ENCODE peak calls at places on chromosomes 13 and 19, in ten cellular contexts. V is right lobe of liver; W is heart right ventricle; D is AG04450; T is CD8-positive, alpha-beta T cell; E is MM.1S; M is dorsolateral prefrontal cortex; G is astrocyte; H is neural progenitor cell; J is left ventricle myocardium inferior. O is an unnamed sample. For H3K27me3, the result is how much of the 10 kb centered on the place peaks cover.

GRCh38 chr19:23474761-23475160 is 79.5 kb upstream of the ZNF91 start:
- DNase-seq in E (no peak), G (no peak), D (no peak), J (no peak), V (no peak), W (no peak), H (no peak), M (no peak), T (no peak), O (no peak)

GRCh38 chr13:46684287-46685001 is 112.5 kb downstream of the ESD start:
- DNase-seq in D (no peak), E (no peak), J (no peak), M (no peak), H (peak), T (no peak), G (no peak), W (no peak), V (no peak), O (no peak)

GRCh38 chr19:1907563-1908363 is 2.6 kb downstream of the ADAT3 start:
- DNase-seq in V (no peak), W (no peak), D (no peak), H (no peak), M (no peak), G (no peak), T (no peak), E (no peak), J (no peak), O (no peak)

GRCh38 chr19:6020972-6021805 is 43.2 kb upstream of the RANBP3 start:
- DNase-seq in G (no peak), V (no peak), D (no peak), E (no peak), M (no peak), H (no peak), J (no peak), T (no peak), W (no peak), O (no peak)

GRCh38 chr13:49597043-49597669 is 11.8 kb upstream of the RCBTB1 start:
- DNase-seq in E (no peak), J (no peak), W (no peak), H (no peak), T (no peak), M (no peak), D (no peak), G (no peak), V (no peak), O (no peak)

GRCh38 chr19:38190061-38190460 is 34.0 kb downstream of the DPF1 start:
- DNase-seq in G (no peak), E (no peak), W (no peak), T (no peak), D (no peak), J (no peak), V (no peak), M (no peak), H (no peak), O (no peak)

GRCh38 chr19:39444598-39445257 is 654 bp upstream of the SUPT5H start:
- DNase-seq in H (no peak), V (no peak), D (no peak), T (no peak), M (no peak), W (no peak), G (peak), E (peak), J (no peak), O (no peak)

GRCh38 chr19:46759817-46760333 is 13.6 kb upstream of the STRN4 start:
- DNase-seq in W (no peak), H (no peak), T (no peak), M (no peak), V (no peak), D (peak), J (no peak), E (no peak), G (peak), O (no peak)

GRCh38 chr13:39385154-39385553 is 217.8 kb downstream of the LHFPL6 start:
- DNase-seq in E (no peak), W (no peak), M (no peak), J (no peak), T (no peak), G (peak), V (no peak), H (no peak), D (no peak), O (no peak)

GRCh38 chr13:39105110-39105509 is 66.9 kb downstream of the NHLRC3 start:
- DNase-seq in M (no peak), T (no peak), H (no peak), G (no peak), D (no peak), V (no peak), J (no peak), W (no peak), E (peak), O (no peak)

GRCh38 chr13:109818891-109819290 is 32.5 kb upstream of the IRS2 start:
- DNase-seq in H (no peak), D (no peak), G (peak), V (no peak), E (no peak), W (no peak), M (no peak), T (no peak), J (no peak), O (no peak)

GRCh38 chr19:47378246-47378645 is 29.1 kb downstream of the DHX34 start:
- DNase-seq in V (no peak), G (no peak), M (no peak), D (no peak), J (no peak), H (no peak), W (no peak), E (no peak), T (no peak), O (no peak)

GRCh38 chr19:8336072-8336569 is 6.9 kb downstream of the KANK3 start:
- DNase-seq in J (no peak), M (no peak), G (no peak), T (no peak), W (no peak), V (no peak), D (no peak), H (peak), E (no peak), O (no peak)

GRCh38 chr19:9406798-9407352 is 28.5 kb downstream of the ZNF266 start:
- DNase-seq in W (peak), T (peak), V (peak), E (no peak), H (no peak), D (peak), G (peak), M (peak), J (peak), O (peak)

GRCh38 chr13:29613101-29613500 is 17.6 kb upstream of the SLC7A1 start:
- DNase-seq in D (no peak), E (no peak), G (no peak), W (no peak), M (no peak), J (no peak), H (no peak), V (no peak), T (no peak), O (no peak)

GRCh38 chr19:29404951-29405727 is 120.7 kb upstream of the VSTM2B start:
- DNase-seq in G (no peak), V (no peak), E (no peak), H (peak), W (no peak), D (no peak), T (no peak), M (peak), J (no peak), O (no peak)

GRCh38 chr13:111153977-111154332 is 38.8 kb downstream of the ARHGEF7 start:
- DNase-seq in G (no peak), M (no peak), E (peak), V (peak), T (peak), W (no peak), H (no peak), D (no peak), J (peak), O (no peak)

GRCh38 chr13:34467450-34468083 is 474.5 kb upstream of the NBEA start:
- DNase-seq in T (no peak), V (no peak), E (no peak), D (no peak), G (no peak), W (no peak), J (no peak), H (no peak), M (no peak), O (no peak)

GRCh38 chr19:14061081-14061749 is 661 bp downstream of the PALM3 start:
- DNase-seq in M (no peak), E (no peak), T (no peak), V (peak), H (no peak), J (no peak), D (no peak), W (no peak), G (peak), O (no peak)

GRCh38 chr13:37616131-37616530 is 17.6 kb upstream of the POSTN start:
- DNase-seq in G (peak), E (no peak), T (no peak), D (no peak), W (no peak), M (no peak), H (no peak), V (no peak), J (no peak), O (no peak)

GRCh38 chr19:4342421-4343055 is 824 bp upstream of the MPND start:
- DNase-seq in J (peak), H (peak), V (peak), M (peak), E (peak), G (peak), D (peak), T (peak), W (peak), O (peak)

GRCh38 chr13:80824231-80824630 is 483.3 kb upstream of the SPRY2 start:
- DNase-seq in T (no peak), E (no peak), G (peak), D (no peak), V (no peak), J (no peak), H (no peak), M (no peak), W (peak), O (no peak)

GRCh38 chr13:25756916-25757315 is 294.9 kb downstream of the SHISA2 start:
- DNase-seq in H (peak), T (no peak), V (no peak), G (no peak), W (no peak), J (no peak), E (no peak), M (no peak), D (no peak), O (no peak)

GRCh38 chr13:41122838-41123237 is 9.8 kb downstream of the KBTBD6 start:
- DNase-seq in T (no peak), H (no peak), D (no peak), J (no peak), E (no peak), G (no peak), W (no peak), V (no peak), M (no peak), O (no peak)

GRCh38 chr13:97142452-97142851 is 79.7 kb upstream of the MBNL2 start:
- DNase-seq in E (no peak), H (no peak), J (peak), W (peak), G (no peak), V (peak), T (no peak), M (no peak), D (no peak), O (no peak)

GRCh38 chr13:73388586-73388985 is 329.8 kb downstream of the KLF5 start:
- DNase-seq in E (no peak), D (no peak), W (no peak), G (no peak), V (no peak), J (no peak), M (no peak), T (no peak), H (no peak), O (no peak)

GRCh38 chr19:5075603-5076002 is 106.7 kb downstream of the KDM4B start:
- DNase-seq in J (no peak), H (no peak), V (no peak), G (no peak), D (no peak), W (no peak), E (no peak), T (peak), M (no peak), O (no peak)

GRCh38 chr13:50512602-50513527 is 330.6 kb downstream of the DLEU7 start:
- DNase-seq in V (peak), E (peak), H (peak), M (peak), W (peak), D (no peak), J (peak), T (peak), G (peak), O (no peak)

GRCh38 chr19:13621413-13621812 is 115.1 kb upstream of the CACNA1A start:
- DNase-seq in T (no peak), M (no peak), E (no peak), W (no peak), J (no peak), G (peak), V (no peak), H (no peak), D (peak), O (peak)

GRCh38 chr13:41263261-41263971 is at the start of gene MTRF1:
- DNase-seq in D (peak), V (peak), H (peak), G (peak), J (peak), E (peak), M (peak), W (peak), T (peak), O (peak)

GRCh38 chr19:10815969-10816635 is 19.9 kb downstream of the TMED1 start:
- DNase-seq in T (no peak), D (no peak), M (no peak), H (no peak), E (no peak), W (no peak), J (no peak), V (no peak), G (no peak), O (no peak)

GRCh38 chr19:5436101-5436947 is 18.9 kb upstream of the ZNRF4 start:
- DNase-seq in M (peak), H (peak), W (no peak), J (no peak), V (no peak), T (no peak), G (peak), E (no peak), D (peak), O (no peak)

GRCh38 chr13:112254900-112255299 is 121.3 kb upstream of the SPACA7 start:
- DNase-seq in H (no peak), D (no peak), W (no peak), E (no peak), T (no peak), J (no peak), V (no peak), G (no peak), M (no peak), O (no peak)

GRCh38 chr19:31825134-31826094 is 476.2 kb upstream of the TSHZ3 start:
- DNase-seq in J (no peak), W (no peak), D (no peak), G (no peak), H (no peak), T (no peak), E (no peak), M (no peak), V (no peak), O (no peak)

GRCh38 chr13:94710081-94710809 is 2.1 kb downstream of the SOX21 start:
- DNase-seq in J (no peak), T (no peak), H (peak), E (no peak), W (no peak), G (no peak), M (no peak), D (no peak), V (no peak), O (no peak)
- H3K27me3 ChIP-seq in J (half or more), T (under half), H (under half), E (under half), W (half or more), G (half or more), M (half or more), D (half or more), V (under half), O (half or more)

GRCh38 chr19:19663292-19664120 is at the start of gene ATP13A1:
- DNase-seq in D (peak), J (peak), E (peak), G (peak), T (peak), H (peak), M (peak), W (peak), V (peak), O (peak)
- TF ChIP-seq CTCF in D (no peak), J (peak), E (peak), G (no peak), T (peak), H (peak), M (peak), W (no peak), V (no peak), O (no peak)

GRCh38 chr19:16889883-16890460 is 1.2 kb downstream of the F2RL3 start:
- DNase-seq in W (no peak), J (no peak), H (no peak), V (no peak), T (no peak), G (no peak), E (no peak), D (no peak), M (no peak), O (no peak)

GRCh38 chr19:16890461-16891184 is 1.8 kb downstream of the F2RL3 start:
- DNase-seq in M (no peak), E (no peak), H (no peak), D (no peak), V (no peak), J (no peak), G (no peak), T (no peak), W (no peak), O (no peak)

GRCh38 chr19:16888629-16889371 is at the start of gene F2RL3:
- DNase-seq in V (peak), M (no peak), J (peak), T (no peak), D (no peak), H (no peak), G (peak), W (peak), E (peak), O (no peak)

GRCh38 chr19:16887353-16888265 is 1.2 kb upstream of the F2RL3 start:
- DNase-seq in W (no peak), M (no peak), J (no peak), V (no peak), G (no peak), D (no peak), T (no peak), E (no peak), H (no peak), O (no peak)

DNA sequence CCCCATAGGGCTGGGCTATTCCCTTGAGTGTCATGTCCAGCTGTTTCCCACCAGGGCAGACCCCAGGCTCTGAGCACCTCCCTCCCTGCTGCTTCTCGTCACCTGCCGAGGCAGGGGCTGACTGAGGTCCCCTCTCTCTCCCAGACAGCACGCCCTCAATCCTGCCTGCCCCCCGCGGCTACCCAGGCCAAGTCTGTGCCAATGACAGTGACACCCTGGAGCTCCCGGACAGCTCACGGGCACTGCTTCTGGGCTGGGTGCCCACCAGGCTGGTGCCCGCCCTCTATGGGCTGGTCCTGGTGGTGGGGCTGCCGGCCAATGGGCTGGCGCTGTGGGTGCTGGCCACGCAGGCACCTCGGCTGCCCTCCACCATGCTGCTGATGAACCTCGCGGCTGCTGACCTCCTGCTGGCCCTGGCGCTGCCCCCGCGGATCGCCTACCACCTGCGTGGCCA is 657 bp downstream of the F2RL3 start:
- DNase-seq in V (no peak), M (no peak), T (no peak), H (no peak), W (peak), J (peak), D (no peak), G (no peak), E (no peak), O (no peak)
- H3K4me3 ChIP-seq in V (no peak), M (no peak), T (no peak), H (no peak), W (peak), J (peak), D (no peak), G (no peak), E (peak), O (no peak)

GRCh38 chr13:108494991-108495661 is 134.3 kb upstream of the MYO16 start:
- DNase-seq in D (no peak), W (no peak), G (no peak), H (peak), V (no peak), M (no peak), J (no peak), E (no peak), T (no peak), O (no peak)
- H3K27me3 ChIP-seq in D (under half), W (under half), G (under half), H (half or more), V (under half), M (under half), J (half or more), E (under half), T (under half), O (under half)

GRCh38 chr13:44142911-44143665 is 230.5 kb upstream of the SERP2 start:
- DNase-seq in V (no peak), J (no peak), W (no peak), H (no peak), M (no peak), D (no peak), G (peak), E (peak), T (no peak), O (peak)

GRCh38 chr13:44141213-44141724 is 232.4 kb upstream of the SERP2 start:
- DNase-seq in E (no peak), G (no peak), D (no peak), J (no peak), V (no peak), T (peak), M (no peak), H (peak), W (no peak), O (no peak)

GRCh38 chr13:44142540-44142867 is 231.1 kb upstream of the SERP2 start:
- DNase-seq in T (no peak), V (no peak), G (no peak), H (no peak), E (no peak), M (no peak), W (no peak), J (no peak), D (no peak), O (no peak)

GRCh38 chr13:44140146-44140545 is 233.5 kb upstream of the SERP2 start:
- DNase-seq in J (no peak), D (no peak), E (no peak), H (peak), V (no peak), T (no peak), W (no peak), M (no peak), G (no peak), O (no peak)

DNA sequence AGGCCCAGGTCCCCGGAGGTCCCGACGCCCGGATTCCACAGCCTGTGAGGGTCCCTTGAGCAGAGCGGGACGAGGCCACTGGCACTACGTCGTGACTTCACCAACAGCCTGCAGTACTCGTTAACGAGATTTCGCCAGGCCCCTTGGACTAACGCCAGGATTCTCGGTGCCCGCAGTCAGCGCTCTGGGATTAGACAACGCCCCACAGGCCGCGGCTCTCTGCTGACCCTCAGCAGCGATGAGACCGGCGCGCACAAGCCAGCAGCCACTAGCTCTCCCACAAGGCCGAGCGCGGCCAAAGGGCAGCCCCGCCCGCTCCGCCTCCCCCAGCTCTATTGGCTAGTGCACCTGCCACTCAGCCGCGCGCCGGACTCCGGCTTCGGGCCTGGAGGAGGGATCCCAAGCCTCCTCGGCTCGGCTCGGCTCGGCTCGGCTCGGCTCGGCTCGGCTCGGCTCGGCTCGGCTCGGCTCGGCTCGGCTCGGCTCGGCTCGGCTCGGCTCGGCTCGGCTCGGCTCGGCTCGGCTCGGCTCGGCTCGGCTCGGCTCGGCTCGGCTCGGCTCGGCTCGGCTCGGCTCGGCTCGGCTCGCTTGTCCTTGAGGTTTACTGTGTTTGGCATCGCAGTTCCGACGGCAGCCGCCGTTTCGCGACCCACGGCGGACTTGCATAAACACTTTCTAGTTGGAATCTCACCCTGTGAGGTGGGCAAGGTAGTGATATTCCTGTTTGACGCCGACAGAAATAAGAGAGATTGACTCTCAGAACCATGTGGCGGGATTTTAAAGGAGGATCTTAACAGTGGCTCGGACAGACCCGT is 231.7 kb upstream of the SERP2 start:
- DNase-seq in M (peak), T (peak), V (peak), E (peak), J (peak), D (peak), H (peak), G (peak), W (peak), O (peak)
- TF ChIP-seq CTCF in M (peak), T (no peak), V (no peak), E (no peak), J (peak), D (no peak), H (no peak), G (no peak), W (no peak), O (no peak)

GRCh38 chr13:107441279-107441678 is 774.1 kb downstream of the LIG4 start:
- DNase-seq in G (peak), T (no peak), E (no peak), W (no peak), V (no peak), M (no peak), J (no peak), D (peak), H (no peak), O (peak)
- H3K4me3 ChIP-seq in G (no peak), T (no peak), E (no peak), W (no peak), V (no peak), M (no peak), J (no peak), D (no peak), H (no peak), O (no peak)